ENCODE peak calls at places on chromosomes 3 and 15, in four cellular contexts. X is neural crest cell, D is ovary, N is AG20443. H is an unnamed sample.

GRCh38 chr3:155891341-155891740 is 20.9 kb downstream of the GMPS start:
- DNase-seq in N (no peak), D (no peak), X (no peak), H (no peak)

GRCh38 chr15:44082558-44083151 is 112.4 kb downstream of the FRMD5 start:
- DNase-seq in N (no peak), X (no peak), D (no peak), H (no peak)

GRCh38 chr3:43309372-43310305 is 23.3 kb downstream of the SNRK start:
- DNase-seq in N (no peak), X (no peak), D (no peak), H (no peak)

GRCh38 chr3:159732172-159733111 is 256.2 kb upstream of the IL12A start:
- DNase-seq in X (no peak), D (no peak), N (peak; percentile 68), H (peak; percentile 14)

GRCh38 chr3:117553461-117553860 is 843.9 kb downstream of the TUSC7 start:
- DNase-seq in N (peak; percentile 16), D (no peak), X (no peak), H (peak; percentile 13)

GRCh38 chr3:111087924-111088469 is 16.4 kb downstream of the NECTIN3 start:
- DNase-seq in X (no peak), N (no peak), D (no peak), H (no peak)

GRCh38 chr15:86256628-86257027 is 177.0 kb downstream of the AGBL1 start:
- DNase-seq in D (no peak), N (no peak), X (no peak), H (no peak)

GRCh38 chr15:47796339-47796738 is 79.0 kb downstream of the SEMA6D start:
- DNase-seq in N (no peak), D (no peak), X (no peak), H (no peak)

GRCh38 chr3:183579967-183580720 is 24.6 kb upstream of the KLHL6 start:
- DNase-seq in D (peak; percentile 62), N (peak; percentile 45), X (no peak), H (no peak)

GRCh38 chr15:71708741-71709140 is 101.6 kb upstream of the NR2E3 start:
- DNase-seq in N (no peak), D (no peak), X (no peak), H (no peak)

GRCh38 chr15:79953951-79954444 is 17.0 kb downstream of the BCL2A1 start:
- DNase-seq in N (no peak), D (no peak), X (no peak), H (no peak)

GRCh38 chr3:100033184-100033583 is 81.1 kb downstream of the FILIP1L start:
- DNase-seq in N (no peak), X (no peak), D (peak; percentile 77), H (no peak)

GRCh38 chr3:87236093-87236492 is 9.0 kb downstream of the CHMP2B start:
- DNase-seq in X (no peak), D (no peak), N (no peak), H (no peak)

GRCh38 chr3:9422712-9423424 is 25.5 kb downstream of the SETD5 start:
- DNase-seq in N (peak; percentile 85), D (peak; percentile 82), X (peak; percentile 14), H (peak; percentile 91)

GRCh38 chr3:180320631-180321030 is 281.3 kb upstream of the TTC14 start:
- DNase-seq in N (no peak), D (no peak), X (no peak), H (peak; percentile 38)

GRCh38 chr3:58584690-58585004 is 7.5 kb upstream of the FAM107A start:
- DNase-seq in D (no peak), X (no peak), N (no peak), H (no peak)

GRCh38 chr3:49787182-49787464 is 781 bp upstream of the IP6K1 start:
- DNase-seq in N (no peak), D (no peak), X (no peak), H (no peak)

GRCh38 chr3:172040078-172040975 is 949 bp downstream of the FNDC3B start:
- DNase-seq in D (peak; percentile 88), X (peak; percentile 49), N (peak; percentile 93), H (no peak)

GRCh38 chr15:39188930-39189329 is 391.9 kb upstream of the THBS1 start:
- DNase-seq in D (no peak), X (no peak), N (peak; percentile 55), H (peak; percentile 69)

GRCh38 chr3:63142681-63143080 is 135.4 kb upstream of the SYNPR start:
- DNase-seq in X (no peak), N (no peak), D (no peak), H (no peak)

GRCh38 chr3:14862661-14863230 is 44.0 kb downstream of the FGD5 start:
- DNase-seq in N (no peak), D (no peak), X (no peak), H (no peak)

GRCh38 chr3:196397941-196398340 is 34.3 kb downstream of the UBXN7 start:
- DNase-seq in X (no peak), D (no peak), N (no peak), H (no peak)

GRCh38 chr3:113038326-113038725 is 47.5 kb downstream of the GTPBP8 start:
- DNase-seq in N (no peak), D (no peak), X (no peak), H (no peak)

GRCh38 chr3:33392144-33392543 is 48.1 kb downstream of the UBP1 start:
- DNase-seq in N (no peak), D (no peak), X (no peak), H (no peak)

GRCh38 chr15:79978260-79978659 is 7.3 kb upstream of the BCL2A1 start:
- DNase-seq in N (no peak), X (no peak), D (no peak), H (no peak)

GRCh38 chr3:114686624-114687023 is 392.8 kb downstream of the TIGIT start:
- DNase-seq in D (no peak), X (no peak), N (peak; percentile 48), H (no peak)

GRCh38 chr15:77002436-77002835 is 7.5 kb downstream of the PSTPIP1 start:
- DNase-seq in X (no peak), N (peak; percentile 52), D (no peak), H (no peak)